ENCODE peak calls at places on chromosomes 7 and 10, in four cellular contexts. One of them, this sample, is unnamed.

GRCh38 chr10:78717200-78717599 is 351.6 kb upstream of the ZMIZ1 start:
- DNase-seq in epithelial cell of proximal tubule: no peak
- DNase-seq in GM12865: no peak
- DNase-seq in dorsolateral prefrontal cortex: no peak
- DNase-seq in this sample: peak

GRCh38 chr10:131970946-131971345 is 10.8 kb downstream of the BNIP3 start:
- DNase-seq in epithelial cell of proximal tubule: no peak
- DNase-seq in GM12865: no peak
- DNase-seq in dorsolateral prefrontal cortex: no peak
- DNase-seq in this sample: no peak

GRCh38 chr10:34698979-34699378 is 116.1 kb downstream of the PARD3 start:
- DNase-seq in epithelial cell of proximal tubule: peak
- DNase-seq in GM12865: no peak
- DNase-seq in dorsolateral prefrontal cortex: no peak
- DNase-seq in this sample: peak

GRCh38 chr10:116848912-116849270 is 408 bp upstream of the ENO4 start:
- DNase-seq in epithelial cell of proximal tubule: no peak
- DNase-seq in GM12865: no peak
- DNase-seq in dorsolateral prefrontal cortex: no peak
- DNase-seq in this sample: no peak

GRCh38 chr10:125134916-125135770 is 25.2 kb downstream of the CTBP2 start:
- DNase-seq in epithelial cell of proximal tubule: no peak
- DNase-seq in GM12865: no peak
- DNase-seq in dorsolateral prefrontal cortex: no peak
- DNase-seq in this sample: no peak

GRCh38 chr10:32132357-32132756 is 76.1 kb upstream of the KIF5B start:
- DNase-seq in epithelial cell of proximal tubule: no peak
- DNase-seq in GM12865: no peak
- DNase-seq in dorsolateral prefrontal cortex: no peak
- DNase-seq in this sample: no peak

GRCh38 chr7:117896339-117896738 is 23.1 kb upstream of the CTTNBP2 start:
- DNase-seq in epithelial cell of proximal tubule: no peak
- DNase-seq in GM12865: no peak
- DNase-seq in dorsolateral prefrontal cortex: no peak
- DNase-seq in this sample: no peak

GRCh38 chr7:150715293-150715692 is 1.1 kb upstream of the GIMAP1 start:
- DNase-seq in epithelial cell of proximal tubule: no peak
- DNase-seq in GM12865: peak
- DNase-seq in dorsolateral prefrontal cortex: no peak
- DNase-seq in this sample: no peak

GRCh38 chr10:102455893-102456471 is 4.6 kb upstream of the C10orf95 start:
- DNase-seq in epithelial cell of proximal tubule: peak
- DNase-seq in GM12865: no peak
- DNase-seq in dorsolateral prefrontal cortex: no peak
- DNase-seq in this sample: peak

GRCh38 chr10:107576746-107577145 is 412.2 kb upstream of the SORCS1 start:
- DNase-seq in epithelial cell of proximal tubule: peak
- DNase-seq in GM12865: no peak
- DNase-seq in dorsolateral prefrontal cortex: peak
- DNase-seq in this sample: no peak

GRCh38 chr10:102814873-102815661 is 22.1 kb downstream of the CYP17A1 start:
- DNase-seq in epithelial cell of proximal tubule: no peak
- DNase-seq in GM12865: no peak
- DNase-seq in dorsolateral prefrontal cortex: peak
- DNase-seq in this sample: peak

GRCh38 chr7:136228185-136228584 is 251.0 kb upstream of the MTPN start:
- DNase-seq in epithelial cell of proximal tubule: no peak
- DNase-seq in GM12865: no peak
- DNase-seq in dorsolateral prefrontal cortex: no peak
- DNase-seq in this sample: no peak

GRCh38 chr10:77245953-77246352 is 391.7 kb downstream of the KCNMA1 start:
- DNase-seq in epithelial cell of proximal tubule: no peak
- DNase-seq in GM12865: no peak
- DNase-seq in dorsolateral prefrontal cortex: no peak
- DNase-seq in this sample: peak

GRCh38 chr7:146960747-146961416 is 844.3 kb downstream of the CNTNAP2 start:
- DNase-seq in epithelial cell of proximal tubule: no peak
- DNase-seq in GM12865: no peak
- DNase-seq in dorsolateral prefrontal cortex: no peak
- DNase-seq in this sample: no peak

GRCh38 chr10:121216721-121217181 is 365.6 kb downstream of the WDR11 start:
- DNase-seq in epithelial cell of proximal tubule: no peak
- DNase-seq in GM12865: no peak
- DNase-seq in dorsolateral prefrontal cortex: peak
- DNase-seq in this sample: no peak

GRCh38 chr7:104940023-104940710 is 73.8 kb upstream of the KMT2E start:
- DNase-seq in epithelial cell of proximal tubule: no peak
- DNase-seq in GM12865: no peak
- DNase-seq in dorsolateral prefrontal cortex: no peak
- DNase-seq in this sample: no peak

GRCh38 chr7:90383422-90383821 is 19.8 kb upstream of the CLDN12 start:
- DNase-seq in epithelial cell of proximal tubule: no peak
- DNase-seq in GM12865: no peak
- DNase-seq in dorsolateral prefrontal cortex: no peak
- DNase-seq in this sample: peak

GRCh38 chr7:108455833-108456677 is at the start of gene NRCAM:
- DNase-seq in epithelial cell of proximal tubule: no peak
- DNase-seq in GM12865: peak
- DNase-seq in dorsolateral prefrontal cortex: peak
- DNase-seq in this sample: peak

GRCh38 chr10:22321831-22322662 is 1.1 kb downstream of the BMI1 start:
- DNase-seq in epithelial cell of proximal tubule: no peak
- DNase-seq in GM12865: peak
- DNase-seq in dorsolateral prefrontal cortex: no peak
- DNase-seq in this sample: no peak

GRCh38 chr10:28681928-28682750 is 4.8 kb downstream of the BAMBI start:
- DNase-seq in epithelial cell of proximal tubule: no peak
- DNase-seq in GM12865: no peak
- DNase-seq in dorsolateral prefrontal cortex: no peak
- DNase-seq in this sample: no peak

GRCh38 chr7:7122701-7123281 is 59.6 kb upstream of the C1GALT1 start:
- DNase-seq in epithelial cell of proximal tubule: no peak
- DNase-seq in GM12865: no peak
- DNase-seq in dorsolateral prefrontal cortex: no peak
- DNase-seq in this sample: peak

GRCh38 chr7:44380831-44381493 is 55.6 kb upstream of the CAMK2B start:
- DNase-seq in epithelial cell of proximal tubule: no peak
- DNase-seq in GM12865: no peak
- DNase-seq in dorsolateral prefrontal cortex: no peak
- DNase-seq in this sample: peak

DNA sequence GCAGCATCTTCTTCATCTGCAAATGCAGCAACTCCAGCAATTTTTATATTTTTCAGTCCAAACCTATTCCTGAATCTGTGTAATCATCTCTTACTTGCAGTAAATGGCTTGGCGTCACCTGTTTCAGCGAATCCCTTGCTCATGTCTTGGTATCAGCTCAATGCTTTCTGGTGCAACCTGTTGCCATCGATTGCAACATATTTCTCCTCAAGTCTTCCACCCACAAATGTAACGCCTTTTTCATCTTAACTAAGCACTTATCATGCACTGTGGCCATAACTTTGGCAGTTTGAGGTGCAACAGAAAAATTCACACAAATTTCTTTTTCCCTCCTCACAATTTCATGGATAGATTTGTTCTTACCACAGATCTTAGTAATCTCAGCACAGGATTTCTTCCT is 168.3 kb downstream of the HERPUD2 start:
- DNase-seq in epithelial cell of proximal tubule: no peak
- DNase-seq in GM12865: no peak
- DNase-seq in dorsolateral prefrontal cortex: no peak
- DNase-seq in this sample: no peak
- TF ChIP-seq CTCF in epithelial cell of proximal tubule: no peak
- TF ChIP-seq CTCF in GM12865: no peak
- TF ChIP-seq CTCF in dorsolateral prefrontal cortex: no peak
- TF ChIP-seq CTCF in this sample: no peak

GRCh38 chr7:140211698-140212097 is 34.9 kb upstream of the KDM7A start:
- DNase-seq in epithelial cell of proximal tubule: no peak
- DNase-seq in GM12865: no peak
- DNase-seq in dorsolateral prefrontal cortex: no peak
- DNase-seq in this sample: no peak
- H3K4me3 ChIP-seq in epithelial cell of proximal tubule: no peak
- H3K4me3 ChIP-seq in GM12865: no peak
- H3K4me3 ChIP-seq in dorsolateral prefrontal cortex: no peak
- H3K4me3 ChIP-seq in this sample: no peak

DNA sequence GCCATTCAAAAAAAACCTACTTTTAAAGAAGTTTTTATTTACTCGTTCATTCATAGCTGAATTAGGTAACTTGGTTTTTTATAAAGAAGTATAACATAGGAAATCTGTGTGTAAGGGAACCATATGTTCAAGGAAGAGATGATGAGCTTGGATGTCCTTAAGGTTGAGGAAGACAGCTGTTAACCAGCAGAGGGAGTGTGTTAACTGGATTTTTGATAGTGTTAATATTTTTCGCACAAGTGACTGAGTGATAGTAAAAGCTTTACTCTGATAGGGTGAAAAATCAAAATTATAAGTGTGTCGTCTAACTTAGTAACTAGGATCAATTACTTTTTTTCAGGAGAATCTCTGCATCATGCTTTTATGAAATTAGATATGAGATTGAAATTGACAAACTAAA is 134.7 kb downstream of the ARL5B start:
- DNase-seq in epithelial cell of proximal tubule: no peak
- DNase-seq in GM12865: no peak
- DNase-seq in dorsolateral prefrontal cortex: no peak
- DNase-seq in this sample: peak
- TF ChIP-seq CTCF in epithelial cell of proximal tubule: peak
- TF ChIP-seq CTCF in GM12865: no peak
- TF ChIP-seq CTCF in dorsolateral prefrontal cortex: peak
- TF ChIP-seq CTCF in this sample: peak

GRCh38 chr7:17312641-17313040 is 14.2 kb downstream of the AHR start:
- DNase-seq in epithelial cell of proximal tubule: no peak
- DNase-seq in GM12865: no peak
- DNase-seq in dorsolateral prefrontal cortex: no peak
- DNase-seq in this sample: no peak
- H3K4me3 ChIP-seq in epithelial cell of proximal tubule: no peak
- H3K4me3 ChIP-seq in GM12865: no peak
- H3K4me3 ChIP-seq in dorsolateral prefrontal cortex: no peak
- H3K4me3 ChIP-seq in this sample: no peak

GRCh38 chr7:18086165-18087030 is 58.8 kb upstream of the PRPS1L1 start:
- DNase-seq in epithelial cell of proximal tubule: no peak
- DNase-seq in GM12865: peak
- DNase-seq in dorsolateral prefrontal cortex: no peak
- DNase-seq in this sample: no peak
- TF ChIP-seq CTCF in epithelial cell of proximal tubule: no peak
- TF ChIP-seq CTCF in GM12865: no peak
- TF ChIP-seq CTCF in dorsolateral prefrontal cortex: no peak
- TF ChIP-seq CTCF in this sample: no peak

GRCh38 chr10:133201948-133202725 is 27.9 kb upstream of the UTF1 start:
- DNase-seq in epithelial cell of proximal tubule: no peak
- DNase-seq in GM12865: no peak
- DNase-seq in dorsolateral prefrontal cortex: no peak
- DNase-seq in this sample: no peak

GRCh38 chr10:133203652-133204195 is 26.3 kb upstream of the UTF1 start:
- DNase-seq in epithelial cell of proximal tubule: no peak
- DNase-seq in GM12865: no peak
- DNase-seq in dorsolateral prefrontal cortex: no peak
- DNase-seq in this sample: no peak

GRCh38 chr10:133201151-133201947 is 28.7 kb upstream of the UTF1 start:
- DNase-seq in epithelial cell of proximal tubule: no peak
- DNase-seq in GM12865: no peak
- DNase-seq in dorsolateral prefrontal cortex: no peak
- DNase-seq in this sample: no peak

GRCh38 chr10:133204226-133205015 is 25.6 kb upstream of the UTF1 start:
- DNase-seq in epithelial cell of proximal tubule: no peak
- DNase-seq in GM12865: no peak
- DNase-seq in dorsolateral prefrontal cortex: no peak
- DNase-seq in this sample: no peak

GRCh38 chr10:133202778-133203651 is 27.0 kb upstream of the UTF1 start:
- DNase-seq in epithelial cell of proximal tubule: no peak
- DNase-seq in GM12865: no peak
- DNase-seq in dorsolateral prefrontal cortex: no peak
- DNase-seq in this sample: no peak
- H3K4me3 ChIP-seq in epithelial cell of proximal tubule: no peak
- H3K4me3 ChIP-seq in GM12865: no peak
- H3K4me3 ChIP-seq in dorsolateral prefrontal cortex: no peak
- H3K4me3 ChIP-seq in this sample: no peak

This sample was measured in fibroblast of mammary gland.